ENCODE peak calls at places on chromosomes 7 and 10, in six cellular contexts. W is aorta, B is lung, S is mucosa of descending colon, U is H7, R is pancreas. J is an unnamed sample.

GRCh38 chr10:11285171-11285570 is 267.5 kb downstream of the CELF2 start:
- DNase-seq in U (no peak), W (no peak), B (no peak), S (no peak), R (no peak), J (peak; percentile 49)

GRCh38 chr10:73871915-73872710 is 2.2 kb downstream of the CAMK2G start:
- DNase-seq in B (peak; percentile 71), W (no peak), U (no peak), R (no peak), S (no peak), J (no peak)

GRCh38 chr10:7436490-7437100 is 25.8 kb upstream of the SFMBT2 start:
- DNase-seq in U (no peak), B (no peak), W (no peak), R (no peak), S (no peak), J (no peak)

GRCh38 chr7:114539575-114539974 is 125.0 kb downstream of the FOXP2 start:
- DNase-seq in U (no peak), R (no peak), W (no peak), B (no peak), S (no peak), J (no peak)

GRCh38 chr7:141715794-141716689 is 7.9 kb downstream of the WEE2 start:
- DNase-seq in W (no peak), S (no peak), U (peak; percentile 16), R (no peak), B (no peak), J (no peak)

GRCh38 chr10:21427804-21428481 is 97.5 kb downstream of the SKIDA1 start:
- DNase-seq in U (no peak), W (no peak), R (no peak), S (no peak), B (no peak), J (no peak)

GRCh38 chr10:77391605-77392235 is 245.9 kb downstream of the KCNMA1 start:
- DNase-seq in R (peak; percentile 83), S (no peak), W (peak; percentile 94), U (peak; percentile 74), B (peak; percentile 82), J (no peak)

GRCh38 chr10:121796342-121796741 is 131.5 kb downstream of the ATE1 start:
- DNase-seq in W (no peak), U (no peak), S (no peak), B (no peak), R (no peak), J (no peak)

GRCh38 chr7:73342645-73343044 is 14.7 kb downstream of the FKBP6 start:
- DNase-seq in S (no peak), B (no peak), R (no peak), W (no peak), U (peak; percentile 81), J (no peak)

GRCh38 chr7:92639213-92639896 is 49.2 kb upstream of the FAM133B start:
- DNase-seq in B (no peak), W (no peak), S (no peak), R (no peak), U (no peak), J (no peak)

GRCh38 chr10:22253578-22253882 is 35.7 kb upstream of the EBLN1 start:
- DNase-seq in U (no peak), W (peak; percentile 87), B (peak; percentile 41), R (no peak), S (no peak), J (no peak)

GRCh38 chr7:44158873-44159631 is 17.9 kb upstream of the MYL7 start:
- DNase-seq in R (no peak), S (no peak), W (peak; percentile 42), U (peak; percentile 37), B (no peak), J (no peak)

GRCh38 chr10:103653581-103654020 is 160.1 kb downstream of the NEURL1 start:
- DNase-seq in B (no peak), U (no peak), S (peak; percentile 90), R (no peak), W (no peak), J (no peak)

GRCh38 chr10:121928528-121928884 is 675 bp upstream of the ATE1 start:
- DNase-seq in B (no peak), U (no peak), R (no peak), S (no peak), W (no peak), J (no peak)

GRCh38 chr10:5827841-5828240 is 14.6 kb upstream of the GDI2 start:
- DNase-seq in W (no peak), B (no peak), R (no peak), S (no peak), U (no peak), J (no peak)

GRCh38 chr7:55478700-55479099 is 93.6 kb downstream of the VOPP1 start:
- DNase-seq in B (peak; percentile 14), U (no peak), S (no peak), W (no peak), R (no peak), J (no peak)

GRCh38 chr10:21242915-21243314 is 282.6 kb downstream of the SKIDA1 start:
- DNase-seq in U (no peak), S (no peak), W (no peak), B (no peak), R (no peak), J (no peak)

GRCh38 chr7:95367606-95368005 is 28.6 kb downstream of the PON3 start:
- DNase-seq in W (no peak), R (no peak), U (no peak), S (no peak), B (peak; percentile 39), J (no peak)

GRCh38 chr10:78779339-78779955 is 289.3 kb upstream of the ZMIZ1 start:
- DNase-seq in R (no peak), U (no peak), W (no peak), S (no peak), B (no peak), J (no peak)

GRCh38 chr10:101052285-101052684 is 9.5 kb upstream of the KAZALD1 start:
- DNase-seq in R (no peak), B (no peak), S (no peak), U (no peak), W (peak; percentile 78), J (no peak)

GRCh38 chr10:73647211-73647874 is 6.1 kb upstream of the MYOZ1 start:
- DNase-seq in W (peak; percentile 88), S (peak; percentile 69), B (peak; percentile 47), R (peak; percentile 62), U (peak; percentile 99), J (no peak)

GRCh38 chr7:30526163-30526562 is 21.5 kb upstream of the GGCT start:
- DNase-seq in W (no peak), R (no peak), S (no peak), U (peak; percentile 37), B (no peak), J (no peak)

GRCh38 chr7:37440738-37441404 is 7.8 kb downstream of the ELMO1 start:
- DNase-seq in R (no peak), S (no peak), W (no peak), U (no peak), B (no peak), J (no peak)

GRCh38 chr7:114212753-114213439 is 201.7 kb upstream of the FOXP2 start:
- DNase-seq in S (no peak), U (no peak), W (no peak), R (no peak), B (no peak), J (no peak)

GRCh38 chr7:149144996-149145850 is 2.0 kb upstream of the ZNF398 start:
- DNase-seq in B (no peak), R (no peak), S (no peak), W (no peak), U (peak; percentile 71), J (no peak)

DNA sequence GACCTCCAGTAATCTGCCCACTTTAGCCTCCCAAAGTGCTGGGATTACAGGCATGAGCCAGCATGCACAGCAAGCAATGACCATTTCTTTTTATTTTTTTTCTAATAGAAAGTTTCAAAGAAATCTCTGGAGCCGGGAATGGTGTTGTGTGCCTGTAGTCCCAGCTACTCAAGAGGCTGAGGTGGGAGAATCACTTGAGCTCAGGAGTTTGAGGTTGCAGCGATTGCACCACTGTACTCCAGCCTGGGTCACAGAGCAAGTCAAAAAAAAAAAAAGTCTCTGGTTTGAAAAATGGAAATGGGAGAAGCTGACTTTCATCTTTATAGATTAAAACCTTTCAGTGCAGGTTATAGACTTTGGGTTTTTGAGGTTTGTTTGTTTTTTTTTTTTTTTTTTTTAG is 44.8 kb upstream of the KMT2E start:
- DNase-seq in U (no peak), W (no peak), B (no peak), S (no peak), R (no peak), J (no peak)
- H3K36me3 ChIP-seq in U (no peaks in the 10 kb centered on the region), W (no peaks in the 10 kb centered on the region), B (no peaks in the 10 kb centered on the region), S (no peaks in the 10 kb centered on the region), R (no peaks in the 10 kb centered on the region), J (no peaks in the 10 kb centered on the region)

DNA sequence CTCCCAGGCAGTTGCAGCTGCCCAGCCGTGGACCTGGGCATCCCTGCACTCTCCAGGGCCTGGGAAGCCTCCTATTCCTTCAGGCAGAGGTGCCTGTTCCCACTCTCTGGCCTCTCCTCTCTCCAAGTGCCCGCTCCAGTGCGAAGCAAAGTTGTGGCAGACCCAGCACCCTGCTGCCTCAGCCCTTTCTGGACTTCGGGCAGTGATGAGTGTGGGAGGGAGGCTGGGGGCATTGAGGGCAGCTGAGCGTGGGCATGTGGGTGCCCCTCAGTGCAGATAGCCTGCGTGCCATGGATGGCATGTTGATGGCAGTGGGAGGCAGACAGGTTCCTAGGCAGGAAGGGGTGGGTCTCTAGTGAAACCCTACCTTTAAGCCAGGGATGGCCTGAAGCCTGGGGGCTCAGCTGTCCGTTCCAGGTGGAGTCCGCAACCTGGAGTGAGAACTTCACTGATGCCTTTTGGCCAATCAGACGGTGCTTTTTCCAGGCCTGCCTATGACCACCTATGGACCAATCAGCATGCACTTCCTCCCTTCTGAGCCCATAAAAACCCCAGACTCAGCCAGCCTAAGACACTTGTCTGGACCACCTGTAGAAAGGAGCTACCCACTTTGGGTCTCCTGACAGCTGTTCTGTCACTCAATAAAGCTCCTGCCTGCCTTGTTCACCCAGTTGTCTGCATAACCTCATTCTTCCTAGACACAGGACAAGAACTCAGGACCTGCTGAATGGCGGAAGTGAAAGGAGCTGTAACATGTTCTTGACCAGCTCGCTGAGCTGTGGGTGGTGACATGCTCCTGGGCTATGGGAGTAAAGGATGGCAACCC is 26.1 kb downstream of the SVIL start:
- DNase-seq in B (no peak), W (no peak), R (no peak), U (no peak), S (no peak), J (no peak)
- H3K36me3 ChIP-seq in B (peaks cover 1% of the 10 kb centered on the region), W (no peaks in the 10 kb centered on the region), R (no peaks in the 10 kb centered on the region), U (no peaks in the 10 kb centered on the region), S (no peaks in the 10 kb centered on the region), J (no peaks in the 10 kb centered on the region)

GRCh38 chr10:102153093-102153620 is 968 bp downstream of the NOLC1 start:
- DNase-seq in R (no peak), B (no peak), U (peak; percentile 28), W (no peak), S (no peak), J (no peak)
- H3K36me3 ChIP-seq in R (peaks cover 28% of the 10 kb centered on the region), B (peaks cover 36% of the 10 kb centered on the region), U (peaks cover 31% of the 10 kb centered on the region), W (peaks cover 3% of the 10 kb centered on the region), S (peaks cover 4% of the 10 kb centered on the region), J (peaks cover 41% of the 10 kb centered on the region)

GRCh38 chr7:874036-874749 is 2.2 kb upstream of the GET4 start:
- DNase-seq in W (no peak), B (no peak), S (no peak), R (peak; percentile 8), U (no peak), J (no peak)

GRCh38 chr7:873367-874002 is 2.9 kb upstream of the GET4 start:
- DNase-seq in W (peak; percentile 91), S (peak; percentile 87), R (peak; percentile 88), B (peak; percentile 84), U (peak; percentile 93), J (no peak)

GRCh38 chr7:876077-876971 is at the start of gene GET4:
- DNase-seq in B (peak; percentile 96), U (peak; percentile 100), S (peak; percentile 99), W (peak; percentile 98), R (peak; percentile 99), J (peak; percentile 95)

GRCh38 chr7:875476-876076 is 778 bp upstream of the GET4 start:
- DNase-seq in R (peak; percentile 70), W (no peak), U (peak; percentile 56), B (peak; percentile 46), S (peak; percentile 77), J (peak; percentile 92)

GRCh38 chr7:875051-875450 is 1.3 kb upstream of the GET4 start:
- DNase-seq in B (no peak), W (no peak), U (no peak), S (no peak), R (peak; percentile 21), J (no peak)
- H3K36me3 ChIP-seq in B (peaks cover 11% of the 10 kb centered on the region), W (no peaks in the 10 kb centered on the region), U (peaks cover 10% of the 10 kb centered on the region), S (peaks cover 4% of the 10 kb centered on the region), R (peaks cover 15% of the 10 kb centered on the region), J (peaks cover 31% of the 10 kb centered on the region)

J was measured in vagina.